ENCODE peak calls at places on chromosomes 2 and 18, in seven cellular contexts. U is small intestine; Q is PC-3; E is dorsolateral prefrontal cortex; C is esophagus squamous epithelium; O is CD4-positive, CD25-positive, alpha-beta regulatory T cell; V is effector memory CD4-positive, alpha-beta T cell. J is an unnamed sample.

GRCh38 chr18:65439184-65439583 is 311.6 kb upstream of the CDH7 start:
- DNase-seq in O (no peak), U (no peak), E (no peak), C (no peak), V (no peak), Q (peak), J (no peak)

GRCh38 chr2:179129574-179130238 is 79.8 kb upstream of the CCDC141 start:
- DNase-seq in C (no peak), V (no peak), U (peak), Q (peak), O (peak), E (no peak), J (no peak)

GRCh38 chr2:156333951-156334495 is 1.5 kb upstream of the NR4A2 start:
- DNase-seq in E (peak), V (no peak), O (no peak), C (peak), Q (no peak), U (peak), J (no peak)

GRCh38 chr2:23381084-23381483 is 3.9 kb upstream of the KLHL29 start:
- DNase-seq in E (no peak), U (peak), V (no peak), C (no peak), O (peak), Q (peak), J (peak)

GRCh38 chr2:217733461-217733860 is 269.3 kb downstream of the TNS1 start:
- DNase-seq in E (no peak), O (no peak), V (no peak), C (no peak), U (no peak), Q (no peak), J (no peak)

GRCh38 chr2:119753041-119753929 is 6.4 kb upstream of the PTPN4 start:
- DNase-seq in C (no peak), V (no peak), U (peak), Q (peak), O (peak), E (no peak), J (no peak)

GRCh38 chr2:27351802-27352598 is 4.6 kb downstream of the GTF3C2 start:
- DNase-seq in E (no peak), Q (no peak), C (no peak), O (no peak), U (no peak), V (no peak), J (no peak)

GRCh38 chr2:233059797-233060499 is at the start of gene INPP5D:
- DNase-seq in C (no peak), Q (no peak), E (peak), O (peak), U (peak), V (peak), J (no peak)

DNA sequence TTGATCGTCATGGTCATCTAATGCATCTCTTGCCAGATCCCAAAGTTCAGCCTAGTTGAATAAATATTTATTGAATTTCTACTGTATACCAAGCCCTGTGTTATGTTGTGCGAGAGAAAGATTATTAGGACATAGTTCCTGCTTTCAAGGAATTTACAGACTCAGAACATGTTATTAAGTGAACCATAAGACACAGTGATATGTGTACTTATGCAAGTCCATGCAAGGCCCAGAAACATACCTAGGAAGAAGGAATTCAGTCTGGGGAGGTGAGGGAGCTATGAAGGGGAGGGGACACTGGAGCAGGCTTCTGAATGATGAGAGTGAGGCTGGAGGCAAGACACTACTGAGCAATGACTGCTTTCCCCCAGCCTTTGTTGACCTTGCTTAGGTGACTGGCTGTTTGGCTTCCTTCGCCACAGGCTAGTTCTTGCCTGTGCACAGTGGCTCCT is 81.4 kb downstream of the ACAA2 start:
- DNase-seq in U (no peak), O (no peak), E (no peak), V (no peak), Q (no peak), C (no peak), J (peak)
- H3K27ac ChIP-seq in U (no peak), O (no peak), E (no peak), V (no peak), Q (no peak), C (no peak), J (peak)

DNA sequence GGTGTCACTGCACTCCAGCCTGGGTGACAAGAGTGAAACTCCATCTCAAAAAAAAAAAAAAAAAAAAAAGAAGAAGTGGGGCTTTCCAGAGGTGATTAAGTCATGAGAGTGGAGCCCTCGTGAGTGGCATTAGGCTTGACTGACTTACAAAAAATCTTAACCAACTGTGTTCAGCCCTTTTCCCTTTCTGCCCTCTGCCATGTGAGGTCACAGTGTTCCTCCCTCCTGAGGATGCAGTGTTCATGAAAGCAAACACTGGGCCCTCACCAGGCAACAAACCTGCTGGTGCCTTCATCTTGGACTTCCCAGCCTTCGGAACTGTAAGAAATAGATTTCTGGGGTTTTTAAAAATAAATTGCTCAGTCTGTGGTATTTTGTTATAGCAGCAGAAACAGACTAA is 37.0 kb upstream of the METTL21A start:
- DNase-seq in E (no peak), U (no peak), O (no peak), Q (no peak), C (no peak), V (no peak), J (no peak)
- H3K27ac ChIP-seq in E (no peak), U (no peak), O (no peak), Q (no peak), C (no peak), V (no peak), J (no peak)

GRCh38 chr2:200810967-200811335 is 759 bp upstream of the BZW1 start:
- DNase-seq in E (no peak), U (no peak), Q (peak), O (no peak), V (no peak), C (no peak), J (no peak)
- H3K27ac ChIP-seq in E (peak), U (peak), Q (peak), O (peak), V (peak), C (peak), J (peak)

GRCh38 chr2:239308696-239309397 is 92.0 kb downstream of the HDAC4 start:
- DNase-seq in O (no peak), U (no peak), Q (no peak), E (no peak), V (no peak), C (no peak), J (no peak)

GRCh38 chr2:239312081-239312501 is 88.7 kb downstream of the HDAC4 start:
- DNase-seq in E (no peak), Q (no peak), C (no peak), U (no peak), O (no peak), V (no peak), J (no peak)

GRCh38 chr2:239309398-239310245 is 91.2 kb downstream of the HDAC4 start:
- DNase-seq in O (no peak), U (no peak), Q (no peak), C (no peak), E (no peak), V (no peak), J (no peak)

GRCh38 chr2:239311132-239312040 is 89.4 kb downstream of the HDAC4 start:
- DNase-seq in V (no peak), U (no peak), Q (no peak), C (no peak), O (no peak), E (no peak), J (no peak)

GRCh38 chr2:239310401-239311061 is 90.3 kb downstream of the HDAC4 start:
- DNase-seq in Q (no peak), U (no peak), E (no peak), O (no peak), C (no peak), V (no peak), J (no peak)
- H3K27ac ChIP-seq in Q (no peak), U (no peak), E (peak), O (no peak), C (peak), V (no peak), J (no peak)

GRCh38 chr18:59621027-59621426 is 76.2 kb downstream of the CCBE1 start:
- DNase-seq in V (no peak), C (no peak), E (no peak), U (no peak), Q (peak), O (no peak), J (peak)
- H3K27ac ChIP-seq in V (no peak), C (no peak), E (no peak), U (no peak), Q (no peak), O (no peak), J (peak)

DNA sequence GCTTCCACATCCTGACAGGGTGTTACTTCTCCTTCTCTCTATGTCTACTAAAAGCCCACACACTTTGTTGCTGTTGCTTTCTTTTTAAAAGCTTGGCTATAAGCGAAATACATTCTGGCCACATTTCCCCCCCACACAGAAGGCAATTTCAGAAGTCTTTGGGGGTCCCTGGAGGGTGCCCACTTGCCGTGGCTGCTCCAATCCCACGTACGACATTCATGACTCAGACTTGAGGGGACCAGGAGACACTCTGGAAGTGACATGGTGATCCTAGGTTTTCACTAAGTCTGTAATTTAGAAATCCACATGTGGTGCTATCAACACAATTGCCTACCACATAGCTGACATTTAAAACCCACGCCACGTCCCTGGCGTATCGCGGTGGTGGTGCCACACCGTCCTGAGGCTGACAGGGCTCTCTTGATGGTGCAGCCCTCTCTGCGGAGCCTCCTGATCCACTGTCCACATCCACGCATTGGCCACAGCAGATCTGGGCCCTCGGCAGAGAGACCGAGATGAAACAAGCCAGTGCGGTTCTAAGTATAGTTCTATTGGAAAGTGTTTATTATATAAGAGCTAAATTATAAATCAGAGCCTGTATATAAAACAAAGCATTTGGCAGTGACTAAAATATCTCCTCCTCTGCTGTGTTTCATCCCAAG is 42.4 kb downstream of the CYP27C1 start:
- DNase-seq in O (no peak), U (no peak), Q (no peak), E (no peak), C (no peak), V (no peak), J (no peak)
- H3K27ac ChIP-seq in O (no peak), U (no peak), Q (no peak), E (no peak), C (no peak), V (no peak), J (no peak)

GRCh38 chr18:27995770-27996502 is 181.0 kb downstream of the CDH2 start:
- DNase-seq in C (no peak), V (no peak), Q (no peak), E (no peak), O (no peak), U (no peak), J (no peak)
- H3K27ac ChIP-seq in C (no peak), V (no peak), Q (no peak), E (no peak), O (no peak), U (no peak), J (no peak)

GRCh38 chr2:80473806-80474205 is 169.3 kb upstream of the LRRTM1 start:
- DNase-seq in U (no peak), C (no peak), Q (no peak), E (no peak), V (no peak), O (no peak), J (no peak)

GRCh38 chr2:80473069-80473468 is 168.5 kb upstream of the LRRTM1 start:
- DNase-seq in V (no peak), U (no peak), E (no peak), C (no peak), Q (no peak), O (no peak), J (no peak)

GRCh38 chr2:80476535-80477117 is 172.1 kb upstream of the LRRTM1 start:
- DNase-seq in Q (no peak), O (no peak), U (no peak), C (no peak), V (no peak), E (no peak), J (no peak)

DNA sequence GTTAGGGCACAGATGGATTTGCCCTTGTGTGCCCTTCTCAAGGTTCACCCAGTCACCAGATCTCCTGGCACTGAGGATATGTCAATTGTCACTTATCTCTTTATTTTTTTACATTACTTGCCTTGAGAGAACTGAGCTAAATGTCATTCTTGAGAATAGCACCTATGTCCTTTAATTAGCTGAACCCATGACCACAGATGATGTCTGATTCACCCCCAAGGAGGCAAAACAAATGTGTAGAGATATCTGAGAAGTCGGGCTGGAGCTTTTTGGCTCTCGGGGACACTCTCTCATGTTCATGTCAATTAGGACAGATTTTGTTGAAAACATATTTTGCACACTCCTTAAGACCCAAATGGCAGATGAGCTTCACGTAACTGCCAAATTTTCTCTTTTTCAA is 171.4 kb upstream of the LRRTM1 start:
- DNase-seq in Q (no peak), O (no peak), U (no peak), E (no peak), V (no peak), C (no peak), J (no peak)
- H3K27ac ChIP-seq in Q (no peak), O (no peak), U (no peak), E (no peak), V (no peak), C (no peak), J (no peak)

J was measured in foreskin keratinocyte.